ENCODE peak calls at places on chromosomes 3 and 15, in six cellular contexts. W, N, M, F, A and O are unnamed samples.
A peak's percentile ranks its signal among the peaks of the same experiment; 100 is the strongest.

GRCh38 chr3:107710851-107711250 is 188.1 kb downstream of the BBX start:
- DNase-seq in W (peak; percentile 34), N (peak; percentile 65), M (peak; percentile 69), F (peak; percentile 51), A (peak; percentile 73), O (no peak)

GRCh38 chr3:15071699-15072098 is 6.6 kb upstream of the MRPS25 start:
- DNase-seq in W (no peak), N (no peak), M (no peak), F (no peak), A (no peak), O (no peak)

GRCh38 chr15:64536244-64536836 is 76.0 kb downstream of the ZNF609 start:
- DNase-seq in W (no peak), N (no peak), M (no peak), F (peak; percentile 86), A (no peak), O (no peak)

GRCh38 chr3:48440590-48440958 is 517 bp downstream of the TMA7 start:
- DNase-seq in W (no peak), N (no peak), M (no peak), F (no peak), A (no peak), O (no peak)

GRCh38 chr3:153615863-153616262 is 453.8 kb downstream of the RAP2B start:
- DNase-seq in W (no peak), N (no peak), M (no peak), F (no peak), A (no peak), O (no peak)

GRCh38 chr3:71389911-71390573 is 193.5 kb downstream of the FOXP1 start:
- DNase-seq in W (peak; percentile 53), N (peak; percentile 70), M (peak; percentile 76), F (peak; percentile 91), A (peak; percentile 67), O (no peak)

GRCh38 chr3:21621396-21621695 is 129.7 kb downstream of the ZNF385D start:
- DNase-seq in W (no peak), N (no peak), M (no peak), F (peak; percentile 65), A (no peak), O (no peak)

GRCh38 chr3:179000144-179000543 is 71.5 kb downstream of the ZMAT3 start:
- DNase-seq in W (no peak), N (no peak), M (no peak), F (peak; percentile 49), A (no peak), O (no peak)

GRCh38 chr3:158775001-158775400 is 26.9 kb upstream of the MFSD1 start:
- DNase-seq in W (no peak), N (no peak), M (no peak), F (no peak), A (no peak), O (no peak)

GRCh38 chr3:162507397-162507796 is 1010.8 kb downstream of the OTOL1 start:
- DNase-seq in W (no peak), N (no peak), M (no peak), F (no peak), A (no peak), O (no peak)

GRCh38 chr15:33226559-33227181 is 32.2 kb upstream of the FMN1 start:
- DNase-seq in W (peak; percentile 59), N (no peak), M (no peak), F (peak; percentile 39), A (peak; percentile 47), O (no peak)

GRCh38 chr3:75176886-75177285 is 487.2 kb upstream of the FRG2C start:
- DNase-seq in W (no peak), N (no peak), M (no peak), F (no peak), A (no peak), O (no peak)

GRCh38 chr3:45554001-45554691 is 40.4 kb upstream of the LIMD1 start:
- DNase-seq in W (peak; percentile 64), N (no peak), M (peak; percentile 81), F (no peak), A (peak; percentile 87), O (no peak)

GRCh38 chr3:85783331-85783730 is 824.5 kb downstream of the CADM2 start:
- DNase-seq in W (peak; percentile 47), N (no peak), M (no peak), F (no peak), A (peak; percentile 23), O (peak; percentile 27)

GRCh38 chr15:101477851-101478353 is 11.6 kb downstream of the PCSK6 start:
- DNase-seq in W (no peak), N (no peak), M (no peak), F (no peak), A (no peak), O (no peak)

GRCh38 chr15:78947506-78947905 is 2.7 kb upstream of the CTSH start:
- DNase-seq in W (no peak), N (no peak), M (no peak), F (no peak), A (no peak), O (no peak)

GRCh38 chr3:100536093-100536492 is 43.7 kb downstream of the TMEM45A start:
- DNase-seq in W (no peak), N (no peak), M (no peak), F (no peak), A (no peak), O (no peak)

GRCh38 chr3:114650808-114651207 is 357.0 kb downstream of the TIGIT start:
- DNase-seq in W (no peak), N (no peak), M (no peak), F (peak; percentile 53), A (no peak), O (no peak)

GRCh38 chr3:188439080-188439479 is 285.1 kb downstream of the LPP start:
- DNase-seq in W (peak; percentile 23), N (no peak), M (no peak), F (no peak), A (no peak), O (no peak)

GRCh38 chr3:135807879-135808278 is 157.6 kb upstream of the PPP2R3A start:
- DNase-seq in W (no peak), N (no peak), M (no peak), F (no peak), A (no peak), O (no peak)

GRCh38 chr3:81434171-81434570 is 327.3 kb downstream of the GBE1 start:
- DNase-seq in W (no peak), N (no peak), M (no peak), F (no peak), A (no peak), O (no peak)

GRCh38 chr3:27666708-27667107 is 55.4 kb downstream of the EOMES start:
- DNase-seq in W (peak; percentile 47), N (peak; percentile 84), M (peak; percentile 82), F (peak; percentile 91), A (peak; percentile 83), O (peak; percentile 60)

GRCh38 chr3:4561661-4562060 is 68.5 kb downstream of the ITPR1 start:
- DNase-seq in W (no peak), N (no peak), M (no peak), F (no peak), A (no peak), O (no peak)

DNA sequence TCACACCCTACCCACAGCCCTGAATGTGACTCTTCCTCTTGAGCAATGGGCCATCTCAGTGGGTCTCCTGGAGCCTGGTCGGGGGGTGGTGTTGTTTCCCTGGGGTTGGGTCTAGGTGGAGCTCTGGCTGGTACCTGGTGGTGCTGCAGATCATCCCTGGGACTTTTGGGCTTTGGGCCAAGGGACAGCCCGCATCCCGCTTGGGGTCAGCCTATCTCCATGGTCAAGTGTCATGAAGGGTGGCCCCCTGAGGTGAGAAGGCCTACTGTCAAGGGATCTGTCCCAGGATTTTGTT is 202.0 kb downstream of the UBE3A start:
- DNase-seq in W (no peak), N (no peak), M (peak; percentile 58), F (no peak), A (peak; percentile 19), O (no peak)
- TF ChIP-seq CTCF in W (no peak), N (no peak), M (no peak), F (no peak), A (no peak), O (no peak)

DNA sequence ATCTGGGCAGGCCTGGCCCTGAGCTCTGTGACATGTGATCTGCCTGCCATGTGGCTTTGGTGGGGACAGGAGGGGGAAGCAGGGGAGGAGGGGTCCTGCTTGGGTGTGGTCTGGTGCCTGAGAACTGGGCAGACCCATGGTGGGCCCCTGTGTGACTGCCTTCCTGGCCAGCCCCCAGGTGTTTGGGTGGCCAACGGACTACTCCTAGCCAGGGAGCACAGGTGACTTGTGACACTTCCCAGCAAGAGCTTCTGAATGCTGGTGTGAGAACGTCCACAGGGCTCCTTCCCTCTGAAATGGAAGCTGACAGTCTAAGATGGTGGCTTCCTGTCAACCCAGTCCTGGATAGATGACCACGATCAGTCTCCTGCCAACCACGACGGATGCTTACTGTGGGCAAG is 136.1 kb upstream of the MEF2A start:
- DNase-seq in W (no peak), N (peak; percentile 54), M (peak; percentile 27), F (no peak), A (no peak), O (peak; percentile 17)
- TF ChIP-seq CTCF in W (no peak), N (no peak), M (no peak), F (no peak), A (no peak), O (no peak)

GRCh38 chr3:73622135-73622534 is 2.6 kb downstream of the PDZRN3 start:
- DNase-seq in W (peak; percentile 78), N (peak; percentile 60), M (peak; percentile 95), F (no peak), A (peak; percentile 90), O (peak; percentile 55)
- TF ChIP-seq CTCF in W (no peak), N (no peak), M (no peak), F (no peak), A (no peak), O (no peak)

DNA sequence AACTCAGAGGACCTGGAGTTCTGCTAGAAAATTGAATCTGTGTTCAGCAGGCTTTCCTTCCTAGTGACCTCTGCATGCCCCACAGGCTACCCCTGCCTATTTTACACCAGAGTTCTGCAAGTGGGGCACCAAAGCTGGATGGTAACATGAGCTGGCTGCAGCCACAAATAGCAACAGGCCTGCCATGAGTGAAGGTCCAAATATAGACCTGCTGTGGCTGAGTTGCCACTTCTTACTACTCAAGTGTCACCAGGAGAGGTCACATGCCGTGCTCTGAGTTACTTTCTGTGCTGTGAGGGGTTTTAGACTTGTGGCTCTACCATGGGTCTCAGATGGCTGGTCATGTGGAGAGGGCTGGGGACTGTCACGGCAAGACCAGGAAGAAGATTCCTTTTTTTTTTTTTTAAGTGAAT is at the start of gene FSD2:
- DNase-seq in W (peak; percentile 72), N (no peak), M (no peak), F (no peak), A (peak; percentile 83), O (no peak)
- TF ChIP-seq CTCF in W (no peak), N (no peak), M (no peak), F (no peak), A (no peak), O (no peak)

GRCh38 chr3:52091566-52092290 is 35.4 kb upstream of the DUSP7 start:
- DNase-seq in W (no peak), N (peak; percentile 56), M (peak; percentile 46), F (peak; percentile 15), A (peak; percentile 17), O (no peak)

GRCh38 chr3:52089691-52090090 is 33.3 kb upstream of the DUSP7 start:
- DNase-seq in W (no peak), N (peak; percentile 25), M (no peak), F (no peak), A (peak; percentile 3), O (no peak)

GRCh38 chr3:52092291-52092660 is 35.9 kb upstream of the DUSP7 start:
- DNase-seq in W (no peak), N (no peak), M (peak; percentile 11), F (no peak), A (peak; percentile 7), O (no peak)

GRCh38 chr3:52090131-52090548 is 33.8 kb upstream of the DUSP7 start:
- DNase-seq in W (peak; percentile 33), N (no peak), M (no peak), F (peak; percentile 97), A (peak; percentile 37), O (no peak)

GRCh38 chr3:52090620-52091468 is 34.5 kb upstream of the DUSP7 start:
- DNase-seq in W (no peak), N (peak; percentile 48), M (peak; percentile 46), F (peak; percentile 41), A (peak; percentile 23), O (no peak)
- TF ChIP-seq CTCF in W (no peak), N (no peak), M (no peak), F (no peak), A (no peak), O (no peak)